ENCODE peak calls at places on chromosome 3, in four cellular contexts. One of them, this sample, is unnamed.

GRCh38 chr3:188397766-188398705 is 244.1 kb downstream of the LPP start:
- DNase-seq in cardiac muscle cell: peak; percentile 66
- DNase-seq in hypothalamus: no peak
- DNase-seq in B cell: no peak
- DNase-seq in this sample: no peak

GRCh38 chr3:55576621-55577020 is 89.5 kb upstream of the WNT5A start:
- DNase-seq in cardiac muscle cell: no peak
- DNase-seq in hypothalamus: no peak
- DNase-seq in B cell: no peak
- DNase-seq in this sample: no peak

GRCh38 chr3:123158330-123158729 is 43.4 kb upstream of the SEC22A start:
- DNase-seq in cardiac muscle cell: no peak
- DNase-seq in hypothalamus: no peak
- DNase-seq in B cell: no peak
- DNase-seq in this sample: no peak

GRCh38 chr3:101119535-101119934 is 126.3 kb upstream of the ABI3BP start:
- DNase-seq in cardiac muscle cell: no peak
- DNase-seq in hypothalamus: no peak
- DNase-seq in B cell: no peak
- DNase-seq in this sample: peak; percentile 72

GRCh38 chr3:71709908-71710511 is 15.2 kb downstream of the EIF4E3 start:
- DNase-seq in cardiac muscle cell: no peak
- DNase-seq in hypothalamus: no peak
- DNase-seq in B cell: no peak
- DNase-seq in this sample: no peak

GRCh38 chr3:129182390-129183180 is 1.1 kb downstream of the CNBP start:
- DNase-seq in cardiac muscle cell: no peak
- DNase-seq in hypothalamus: no peak
- DNase-seq in B cell: peak; percentile 16
- DNase-seq in this sample: peak; percentile 52

GRCh38 chr3:149179225-149179624 is 42.4 kb downstream of the CP start:
- DNase-seq in cardiac muscle cell: no peak
- DNase-seq in hypothalamus: no peak
- DNase-seq in B cell: no peak
- DNase-seq in this sample: peak; percentile 68

GRCh38 chr3:2628117-2628516 is 482.1 kb downstream of the IL5RA start:
- DNase-seq in cardiac muscle cell: no peak
- DNase-seq in hypothalamus: no peak
- DNase-seq in B cell: no peak
- DNase-seq in this sample: no peak

GRCh38 chr3:16667633-16668032 is 62.4 kb upstream of the DAZL start:
- DNase-seq in cardiac muscle cell: no peak
- DNase-seq in hypothalamus: no peak
- DNase-seq in B cell: no peak
- DNase-seq in this sample: no peak

GRCh38 chr3:127288921-127289645 is 1.2 kb upstream of the PRR20G start:
- DNase-seq in cardiac muscle cell: no peak
- DNase-seq in hypothalamus: no peak
- DNase-seq in B cell: no peak
- DNase-seq in this sample: no peak

GRCh38 chr3:151200586-151200985 is 2.4 kb downstream of the GPR171 start:
- DNase-seq in cardiac muscle cell: no peak
- DNase-seq in hypothalamus: no peak
- DNase-seq in B cell: no peak
- DNase-seq in this sample: no peak

GRCh38 chr3:190534386-190534785 is 20.5 kb downstream of the IL1RAP start:
- DNase-seq in cardiac muscle cell: no peak
- DNase-seq in hypothalamus: no peak
- DNase-seq in B cell: no peak
- DNase-seq in this sample: no peak

GRCh38 chr3:55621026-55621422 is 133.9 kb upstream of the WNT5A start:
- DNase-seq in cardiac muscle cell: no peak
- DNase-seq in hypothalamus: no peak
- DNase-seq in B cell: no peak
- DNase-seq in this sample: no peak

GRCh38 chr3:119176778-119177177 is 3.4 kb downstream of the UPK1B start:
- DNase-seq in cardiac muscle cell: no peak
- DNase-seq in hypothalamus: no peak
- DNase-seq in B cell: no peak
- DNase-seq in this sample: no peak

GRCh38 chr3:155853214-155854146 is 747 bp downstream of the SLC33A1 start:
- DNase-seq in cardiac muscle cell: peak; percentile 63
- DNase-seq in hypothalamus: no peak
- DNase-seq in B cell: no peak
- DNase-seq in this sample: peak; percentile 61

GRCh38 chr3:50050361-50050760 is 38.4 kb upstream of the RBM5 start:
- DNase-seq in cardiac muscle cell: no peak
- DNase-seq in hypothalamus: no peak
- DNase-seq in B cell: no peak
- DNase-seq in this sample: peak; percentile 86

GRCh38 chr3:139329364-139329850 is 14.4 kb upstream of the MRPS22 start:
- DNase-seq in cardiac muscle cell: peak; percentile 93
- DNase-seq in hypothalamus: peak; percentile 72
- DNase-seq in B cell: peak; percentile 84
- DNase-seq in this sample: peak; percentile 93

GRCh38 chr3:196989721-196990262 is 21.2 kb upstream of the PIGZ start:
- DNase-seq in cardiac muscle cell: no peak
- DNase-seq in hypothalamus: no peak
- DNase-seq in B cell: no peak
- DNase-seq in this sample: no peak

GRCh38 chr3:42652611-42653302 is 740 bp upstream of the ZBTB47 start:
- DNase-seq in cardiac muscle cell: no peak
- DNase-seq in hypothalamus: no peak
- DNase-seq in B cell: no peak
- DNase-seq in this sample: peak; percentile 82

GRCh38 chr3:146221276-146221675 is 29.6 kb downstream of the PLSCR4 start:
- DNase-seq in cardiac muscle cell: no peak
- DNase-seq in hypothalamus: no peak
- DNase-seq in B cell: no peak
- DNase-seq in this sample: peak; percentile 29

GRCh38 chr3:179083977-179084376 is 12.4 kb upstream of the ZMAT3 start:
- DNase-seq in cardiac muscle cell: no peak
- DNase-seq in hypothalamus: no peak
- DNase-seq in B cell: no peak
- DNase-seq in this sample: no peak

GRCh38 chr3:171116365-171116764 is 89.8 kb upstream of the SLC2A2 start:
- DNase-seq in cardiac muscle cell: no peak
- DNase-seq in hypothalamus: no peak
- DNase-seq in B cell: no peak
- DNase-seq in this sample: peak; percentile 41

GRCh38 chr3:72346526-72346926 is 501.7 kb downstream of the SHQ1 start:
- DNase-seq in cardiac muscle cell: no peak
- DNase-seq in hypothalamus: no peak
- DNase-seq in B cell: no peak
- DNase-seq in this sample: peak; percentile 97

GRCh38 chr3:4416961-4417360 is 50.1 kb downstream of the SUMF1 start:
- DNase-seq in cardiac muscle cell: no peak
- DNase-seq in hypothalamus: no peak
- DNase-seq in B cell: no peak
- DNase-seq in this sample: no peak

This sample was measured in adipocyte.